ENCODE peak calls at places on chromosomes 7 and 10, in four cellular contexts. One of them, this sample, is unnamed.
A peak's percentile ranks its signal among the peaks of the same experiment; 100 is the strongest.

GRCh38 chr7:68399991-68400590 is 1198.2 kb upstream of the AUTS2 start:
- DNase-seq in cardiac muscle cell: no peak
- DNase-seq in GF-D8: no peak
- DNase-seq in ELF-1: no peak
- DNase-seq in this sample: no peak

GRCh38 chr7:88037050-88037449 is 103.0 kb downstream of the ADAM22 start:
- DNase-seq in cardiac muscle cell: no peak
- DNase-seq in GF-D8: no peak
- DNase-seq in ELF-1: no peak
- DNase-seq in this sample: no peak

GRCh38 chr7:54729096-54729495 is 29.9 kb downstream of the SEC61G start:
- DNase-seq in cardiac muscle cell: no peak
- DNase-seq in GF-D8: no peak
- DNase-seq in ELF-1: no peak
- DNase-seq in this sample: no peak

GRCh38 chr7:15582773-15583172 is 21.0 kb upstream of the AGMO start:
- DNase-seq in cardiac muscle cell: no peak
- DNase-seq in GF-D8: no peak
- DNase-seq in ELF-1: no peak
- DNase-seq in this sample: no peak

GRCh38 chr10:52488606-52489485 is 174.8 kb downstream of the DKK1 start:
- DNase-seq in GF-D8: no peak
- DNase-seq in cardiac muscle cell: peak; percentile 44
- DNase-seq in ELF-1: no peak
- DNase-seq in this sample: peak; percentile 35

GRCh38 chr7:46071601-46072000 is 150.5 kb upstream of the IGFBP3 start:
- DNase-seq in ELF-1: no peak
- DNase-seq in GF-D8: no peak
- DNase-seq in cardiac muscle cell: no peak
- DNase-seq in this sample: no peak

GRCh38 chr7:1697499-1698125 is 27.5 kb downstream of the ELFN1 start:
- DNase-seq in cardiac muscle cell: no peak
- DNase-seq in ELF-1: peak; percentile 4
- DNase-seq in GF-D8: no peak
- DNase-seq in this sample: no peak

GRCh38 chr7:90488220-90488619 is 18.8 kb downstream of the PTTG1IP2 start:
- DNase-seq in cardiac muscle cell: no peak
- DNase-seq in ELF-1: no peak
- DNase-seq in GF-D8: no peak
- DNase-seq in this sample: no peak

GRCh38 chr7:2892571-2892970 is 48.5 kb upstream of the GNA12 start:
- DNase-seq in ELF-1: no peak
- DNase-seq in cardiac muscle cell: no peak
- DNase-seq in GF-D8: no peak
- DNase-seq in this sample: no peak

GRCh38 chr7:99469381-99470065 is 3.2 kb upstream of the ZNF789 start:
- DNase-seq in ELF-1: peak; percentile 59
- DNase-seq in GF-D8: no peak
- DNase-seq in cardiac muscle cell: no peak
- DNase-seq in this sample: no peak

GRCh38 chr10:132452216-132452650 is 55.2 kb downstream of the PWWP2B start:
- DNase-seq in cardiac muscle cell: no peak
- DNase-seq in GF-D8: no peak
- DNase-seq in ELF-1: no peak
- DNase-seq in this sample: no peak

GRCh38 chr7:26141077-26141476 is 10.9 kb upstream of the NFE2L3 start:
- DNase-seq in ELF-1: no peak
- DNase-seq in cardiac muscle cell: no peak
- DNase-seq in GF-D8: peak; percentile 57
- DNase-seq in this sample: peak; percentile 48

GRCh38 chr7:150908173-150908572 is 55.9 kb downstream of the AOC1 start:
- DNase-seq in GF-D8: no peak
- DNase-seq in cardiac muscle cell: no peak
- DNase-seq in ELF-1: no peak
- DNase-seq in this sample: no peak

GRCh38 chr10:125708971-125709503 is 10.5 kb upstream of the EDRF1 start:
- DNase-seq in ELF-1: peak; percentile 37
- DNase-seq in GF-D8: no peak
- DNase-seq in cardiac muscle cell: no peak
- DNase-seq in this sample: no peak

GRCh38 chr10:69092959-69093850 is 5.3 kb downstream of the SRGN start:
- DNase-seq in GF-D8: peak; percentile 60
- DNase-seq in cardiac muscle cell: peak; percentile 78
- DNase-seq in ELF-1: peak; percentile 85
- DNase-seq in this sample: peak; percentile 79

GRCh38 chr7:104767826-104768536 is 246.0 kb upstream of the KMT2E start:
- DNase-seq in GF-D8: no peak
- DNase-seq in cardiac muscle cell: no peak
- DNase-seq in ELF-1: no peak
- DNase-seq in this sample: no peak

GRCh38 chr7:112630565-112630964 is 149.8 kb downstream of the LSMEM1 start:
- DNase-seq in GF-D8: no peak
- DNase-seq in ELF-1: no peak
- DNase-seq in cardiac muscle cell: no peak
- DNase-seq in this sample: no peak

GRCh38 chr7:28174901-28175661 is 5.5 kb downstream of the JAZF1 start:
- DNase-seq in cardiac muscle cell: no peak
- DNase-seq in ELF-1: no peak
- DNase-seq in GF-D8: no peak
- DNase-seq in this sample: no peak

GRCh38 chr10:92267343-92267742 is 23.5 kb downstream of the CPEB3 start:
- DNase-seq in cardiac muscle cell: peak; percentile 22
- DNase-seq in GF-D8: no peak
- DNase-seq in ELF-1: no peak
- DNase-seq in this sample: peak; percentile 20

GRCh38 chr10:71536332-71536731 is 139.6 kb downstream of the CDH23 start:
- DNase-seq in ELF-1: no peak
- DNase-seq in cardiac muscle cell: no peak
- DNase-seq in GF-D8: no peak
- DNase-seq in this sample: no peak

GRCh38 chr7:155568961-155569360 is 22.6 kb upstream of the CNPY1 start:
- DNase-seq in GF-D8: no peak
- DNase-seq in ELF-1: no peak
- DNase-seq in cardiac muscle cell: no peak
- DNase-seq in this sample: no peak

GRCh38 chr7:141333459-141333858 is 217.8 kb upstream of the AGK start:
- DNase-seq in GF-D8: no peak
- DNase-seq in cardiac muscle cell: peak; percentile 76
- DNase-seq in ELF-1: peak; percentile 65
- DNase-seq in this sample: no peak

GRCh38 chr10:76784076-76784475 is 853.5 kb downstream of the KCNMA1 start:
- DNase-seq in GF-D8: peak; percentile 59
- DNase-seq in ELF-1: no peak
- DNase-seq in cardiac muscle cell: no peak
- DNase-seq in this sample: no peak

GRCh38 chr7:48337012-48337621 is 165.9 kb downstream of the ABCA13 start:
- DNase-seq in ELF-1: peak; percentile 47
- DNase-seq in cardiac muscle cell: peak; percentile 53
- DNase-seq in GF-D8: peak; percentile 37
- DNase-seq in this sample: no peak

GRCh38 chr10:125820705-125821104 is 2.4 kb downstream of the UROS start:
- DNase-seq in GF-D8: no peak
- DNase-seq in cardiac muscle cell: no peak
- DNase-seq in ELF-1: no peak
- DNase-seq in this sample: no peak

GRCh38 chr10:52474265-52474664 is 160.2 kb downstream of the DKK1 start:
- DNase-seq in GF-D8: no peak
- DNase-seq in ELF-1: no peak
- DNase-seq in cardiac muscle cell: no peak
- DNase-seq in this sample: no peak

GRCh38 chr7:117066668-117067067 is 113.4 kb downstream of the ST7 start:
- DNase-seq in ELF-1: no peak
- DNase-seq in cardiac muscle cell: no peak
- DNase-seq in GF-D8: no peak
- DNase-seq in this sample: no peak

GRCh38 chr7:132398253-132398913 is 177.9 kb downstream of the PLXNA4 start:
- DNase-seq in ELF-1: no peak
- DNase-seq in cardiac muscle cell: peak; percentile 82
- DNase-seq in GF-D8: no peak
- DNase-seq in this sample: peak; percentile 62

GRCh38 chr7:19762631-19763030 is 10.8 kb downstream of the TMEM196 start:
- DNase-seq in cardiac muscle cell: no peak
- DNase-seq in GF-D8: no peak
- DNase-seq in ELF-1: no peak
- DNase-seq in this sample: no peak

GRCh38 chr7:104011829-104012228 is 22.4 kb upstream of the RELN start:
- DNase-seq in ELF-1: no peak
- DNase-seq in GF-D8: no peak
- DNase-seq in cardiac muscle cell: peak; percentile 23
- DNase-seq in this sample: no peak

This sample was measured in SK-N-DZ.